ENCODE peak calls at places on chromosomes 4 and X, in nine cellular contexts. One of them, this sample, is unnamed.

GRCh38 chr4:27684501-27685077 is 823.9 kb downstream of the STIM2 start:
- DNase-seq in stimulated activated CD4-positive, alpha-beta T cell treated with anti-CD3 and anti-CD28 coated beads, Interleukin-4, amount 100 ng/mL, for 4 hours: no peak
- DNase-seq in GM23248: peak; percentile 72
- DNase-seq in GM10248: no peak
- DNase-seq in GM12864: peak; percentile 4
- DNase-seq in nephron progenitor cell: peak; percentile 64
- DNase-seq in adrenal gland: peak; percentile 64
- DNase-seq in aorta: no peak
- DNase-seq in NT2/D1: peak; percentile 67
- DNase-seq in this sample: peak; percentile 48

GRCh38 chr4:151990201-151990600 is 229.4 kb upstream of the GATB start:
- DNase-seq in GM10248: no peak
- DNase-seq in adrenal gland: no peak
- DNase-seq in nephron progenitor cell: no peak
- DNase-seq in NT2/D1: no peak
- DNase-seq in aorta: no peak
- DNase-seq in stimulated activated CD4-positive, alpha-beta T cell treated with anti-CD3 and anti-CD28 coated beads, Interleukin-4, amount 100 ng/mL, for 4 hours: no peak
- DNase-seq in GM23248: peak; percentile 83
- DNase-seq in GM12864: no peak
- DNase-seq in this sample: peak; percentile 80

GRCh38 chrX:47133493-47133892 is 11.0 kb downstream of the NDUFB11 start:
- DNase-seq in aorta: no peak
- DNase-seq in GM12864: no peak
- DNase-seq in stimulated activated CD4-positive, alpha-beta T cell treated with anti-CD3 and anti-CD28 coated beads, Interleukin-4, amount 100 ng/mL, for 4 hours: no peak
- DNase-seq in GM10248: no peak
- DNase-seq in nephron progenitor cell: no peak
- DNase-seq in GM23248: no peak
- DNase-seq in NT2/D1: no peak
- DNase-seq in adrenal gland: no peak
- DNase-seq in this sample: no peak

GRCh38 chr4:123624959-123625358 is 228.4 kb downstream of the SPRY1 start:
- DNase-seq in aorta: no peak
- DNase-seq in GM12864: no peak
- DNase-seq in stimulated activated CD4-positive, alpha-beta T cell treated with anti-CD3 and anti-CD28 coated beads, Interleukin-4, amount 100 ng/mL, for 4 hours: no peak
- DNase-seq in adrenal gland: no peak
- DNase-seq in nephron progenitor cell: no peak
- DNase-seq in GM10248: no peak
- DNase-seq in GM23248: no peak
- DNase-seq in NT2/D1: no peak
- DNase-seq in this sample: no peak

GRCh38 chr4:74013269-74013668 is 14.8 kb upstream of the CXCL5 start:
- DNase-seq in GM23248: no peak
- DNase-seq in stimulated activated CD4-positive, alpha-beta T cell treated with anti-CD3 and anti-CD28 coated beads, Interleukin-4, amount 100 ng/mL, for 4 hours: no peak
- DNase-seq in adrenal gland: no peak
- DNase-seq in nephron progenitor cell: no peak
- DNase-seq in aorta: no peak
- DNase-seq in GM12864: no peak
- DNase-seq in NT2/D1: no peak
- DNase-seq in GM10248: no peak
- DNase-seq in this sample: no peak

GRCh38 chr4:56655209-56655626 is 25.9 kb downstream of the HOPX start:
- DNase-seq in NT2/D1: no peak
- DNase-seq in GM10248: peak; percentile 20
- DNase-seq in aorta: no peak
- DNase-seq in GM23248: peak; percentile 33
- DNase-seq in stimulated activated CD4-positive, alpha-beta T cell treated with anti-CD3 and anti-CD28 coated beads, Interleukin-4, amount 100 ng/mL, for 4 hours: peak; percentile 4
- DNase-seq in GM12864: no peak
- DNase-seq in nephron progenitor cell: peak; percentile 73
- DNase-seq in adrenal gland: no peak
- DNase-seq in this sample: peak; percentile 38

GRCh38 chr4:6331468-6331867 is 61.8 kb downstream of the WFS1 start:
- DNase-seq in GM10248: no peak
- DNase-seq in nephron progenitor cell: no peak
- DNase-seq in aorta: no peak
- DNase-seq in stimulated activated CD4-positive, alpha-beta T cell treated with anti-CD3 and anti-CD28 coated beads, Interleukin-4, amount 100 ng/mL, for 4 hours: no peak
- DNase-seq in GM23248: no peak
- DNase-seq in GM12864: no peak
- DNase-seq in NT2/D1: no peak
- DNase-seq in adrenal gland: no peak
- DNase-seq in this sample: no peak

GRCh38 chr4:32858971-32859370 is 2138.8 kb downstream of the PCDH7 start:
- DNase-seq in NT2/D1: no peak
- DNase-seq in adrenal gland: no peak
- DNase-seq in nephron progenitor cell: no peak
- DNase-seq in GM10248: no peak
- DNase-seq in stimulated activated CD4-positive, alpha-beta T cell treated with anti-CD3 and anti-CD28 coated beads, Interleukin-4, amount 100 ng/mL, for 4 hours: no peak
- DNase-seq in aorta: no peak
- DNase-seq in GM23248: peak; percentile 83
- DNase-seq in GM12864: no peak
- DNase-seq in this sample: peak; percentile 19

This sample was measured in GM03348.